ENCODE peak calls at places on chromosomes 16 and 17, in nine cellular contexts. V, E, I, M, J, U, T, B and F are unnamed samples.

GRCh38 chr16:23898682-23899430 is 63.1 kb downstream of the PRKCB start:
- DNase-seq in V (no peak), E (no peak), I (no peak), M (no peak), J (no peak), U (no peak), T (no peak), B (no peak), F (no peak)

GRCh38 chr16:57092786-57093301 is 461 bp downstream of the CPNE2 start:
- DNase-seq in V (no peak), E (no peak), I (no peak), M (peak; percentile 62), J (no peak), U (no peak), T (no peak), B (no peak), F (no peak)

GRCh38 chr17:10276436-10276835 is 78.0 kb upstream of the GAS7 start:
- DNase-seq in V (no peak), E (no peak), I (no peak), M (no peak), J (no peak), U (no peak), T (no peak), B (no peak), F (no peak)

GRCh38 chr16:80731915-80732314 is 72.5 kb downstream of the CDYL2 start:
- DNase-seq in V (no peak), E (no peak), I (no peak), M (no peak), J (no peak), U (no peak), T (no peak), B (no peak), F (no peak)

GRCh38 chr17:43951750-43952149 is 2.0 kb downstream of the PYY start:
- DNase-seq in V (no peak), E (no peak), I (no peak), M (no peak), J (no peak), U (no peak), T (no peak), B (no peak), F (no peak)

GRCh38 chr17:21174719-21175118 is 39.2 kb downstream of the TMEM11 start:
- DNase-seq in V (peak; percentile 41), E (peak; percentile 77), I (no peak), M (no peak), J (no peak), U (peak; percentile 28), T (no peak), B (no peak), F (no peak)

GRCh38 chr17:49516190-49516589 is 21.1 kb downstream of the NGFR start:
- DNase-seq in V (no peak), E (peak; percentile 18), I (no peak), M (no peak), J (no peak), U (peak; percentile 47), T (no peak), B (no peak), F (no peak)

GRCh38 chr16:60204221-60204620 is 1470.1 kb upstream of the GOT2 start:
- DNase-seq in V (peak; percentile 19), E (no peak), I (no peak), M (no peak), J (no peak), U (no peak), T (no peak), B (peak; percentile 22), F (no peak)

GRCh38 chr17:2186937-2187336 is 116.6 kb downstream of the SMG6 start:
- DNase-seq in V (no peak), E (no peak), I (no peak), M (no peak), J (no peak), U (no peak), T (no peak), B (no peak), F (no peak)

GRCh38 chr17:18159551-18160120 is 24.0 kb upstream of the ALKBH5 start:
- DNase-seq in V (no peak), E (no peak), I (peak; percentile 4), M (no peak), J (no peak), U (no peak), T (no peak), B (no peak), F (no peak)
- H3K4me3 ChIP-seq in V (no peak overlapping the region), E (no peak overlapping the region), I (no peak overlapping the region), M (no peak overlapping the region), J (no peak overlapping the region), U (no peak overlapping the region), T (no peak overlapping the region), B (no peak overlapping the region), F (no peak overlapping the region)

GRCh38 chr17:68133370-68134045 is 98.0 kb downstream of the KPNA2 start:
- DNase-seq in V (no peak), E (no peak), I (no peak), M (no peak), J (no peak), U (no peak), T (no peak), B (no peak), F (no peak)
- TF ChIP-seq CTCF in V (no peak), E (no peak), I (no peak), M (no peak), J (no peak), U (no peak), T (no peak), B (no peak), F (no peak)

GRCh38 chr16:2675714-2676113 is 6.6 kb upstream of the KCTD5 start:
- DNase-seq in V (no peak), E (peak; percentile 56), I (peak; percentile 31), M (no peak), J (no peak), U (no peak), T (no peak), B (no peak), F (no peak)
- H3K4me3 ChIP-seq in V (no peak overlapping the region), E (no peak overlapping the region), I (no peak overlapping the region), M (no peak overlapping the region), J (no peak overlapping the region), U (no peak overlapping the region), T (no peak overlapping the region), B (no peak overlapping the region), F (no peak overlapping the region)

DNA sequence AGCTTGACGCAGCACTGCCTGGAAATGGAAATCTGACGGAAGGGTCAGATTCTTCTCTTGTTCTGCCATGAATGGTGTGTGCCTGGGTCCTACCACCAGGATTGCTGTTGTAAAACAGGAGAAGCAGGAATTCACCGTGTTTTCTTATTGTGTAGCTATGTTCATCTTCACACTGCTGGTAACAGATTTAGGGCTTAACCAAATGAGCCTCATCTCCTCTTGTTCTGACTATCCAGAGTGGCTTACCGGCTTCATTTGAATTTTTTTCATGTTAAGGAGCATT is 97.3 kb upstream of the CHMP6 start:
- DNase-seq in V (no peak), E (no peak), I (no peak), M (no peak), J (no peak), U (no peak), T (no peak), B (no peak), F (no peak)
- TF ChIP-seq CTCF in V (no peak), E (peak; percentile 16), I (peak; percentile 2), M (no peak), J (no peak), U (no peak), T (peak; percentile 9), B (peak; percentile 27), F (no peak)

GRCh38 chr17:34435182-34435928 is 72.3 kb upstream of the CCL1 start:
- DNase-seq in V (no peak), E (no peak), I (no peak), M (no peak), J (no peak), U (no peak), T (no peak), B (no peak), F (no peak)
- H3K4me3 ChIP-seq in V (no peak overlapping the region), E (no peak overlapping the region), I (no peak overlapping the region), M (no peak overlapping the region), J (no peak overlapping the region), U (no peak overlapping the region), T (no peak overlapping the region), B (no peak overlapping the region), F (no peak overlapping the region)

GRCh38 chr16:28167730-28168129 is 44.0 kb downstream of the XPO6 start:
- DNase-seq in V (no peak), E (no peak), I (no peak), M (no peak), J (no peak), U (no peak), T (no peak), B (no peak), F (no peak)
- TF ChIP-seq CTCF in V (no peak), E (no peak), I (no peak), M (no peak), J (no peak), U (no peak), T (no peak), B (no peak), F (no peak)

GRCh38 chr17:64658931-64659330 is 3.2 kb downstream of the SMURF2 start:
- DNase-seq in V (peak; percentile 51), E (no peak), I (peak; percentile 77), M (no peak), J (no peak), U (peak; percentile 83), T (peak; percentile 31), B (peak; percentile 69), F (peak; percentile 48)
- H3K4me3 ChIP-seq in V (peak overlapping the region; percentile 88), E (no peak overlapping the region), I (peak overlapping the region; percentile 82), M (no peak overlapping the region), J (no peak overlapping the region), U (peak overlapping the region; percentile 39), T (peak overlapping the region; percentile 16), B (peak overlapping the region; percentile 32), F (peak overlapping the region; percentile 14)